ENCODE peak calls at places on chromosomes 11 and 22, in four cellular contexts. One of them, this sample, is unnamed.
A peak's percentile ranks its signal among the peaks of the same experiment; 100 is the strongest.

GRCh38 chr22:24760708-24761306 is 13.7 kb downstream of the PIWIL3 start:
- DNase-seq in foreskin fibroblast: no peak
- DNase-seq in IMR-90: no peak
- DNase-seq in colonic mucosa: no peak
- DNase-seq in this sample: no peak

GRCh38 chr11:71555508-71555907 is 7.3 kb downstream of the KRTAP5-9 start:
- DNase-seq in colonic mucosa: no peak
- DNase-seq in IMR-90: no peak
- DNase-seq in foreskin fibroblast: no peak
- DNase-seq in this sample: no peak

GRCh38 chr11:105821781-105822180 is 200.3 kb downstream of the MSANTD4 start:
- DNase-seq in foreskin fibroblast: no peak
- DNase-seq in IMR-90: no peak
- DNase-seq in colonic mucosa: no peak
- DNase-seq in this sample: no peak

GRCh38 chr11:12233602-12233925 is 123.2 kb downstream of the MICAL2 start:
- DNase-seq in colonic mucosa: no peak
- DNase-seq in IMR-90: no peak
- DNase-seq in foreskin fibroblast: no peak
- DNase-seq in this sample: no peak

GRCh38 chr11:12052676-12053605 is 44.5 kb upstream of the DKK3 start:
- DNase-seq in foreskin fibroblast: no peak
- DNase-seq in IMR-90: no peak
- DNase-seq in colonic mucosa: peak; percentile 16
- DNase-seq in this sample: no peak

GRCh38 chr11:6229911-6230310 is 4.5 kb downstream of the FHIP1B start:
- DNase-seq in colonic mucosa: peak; percentile 86
- DNase-seq in foreskin fibroblast: no peak
- DNase-seq in IMR-90: no peak
- DNase-seq in this sample: no peak

GRCh38 chr11:78344676-78345075 is 72.9 kb downstream of the GAB2 start:
- DNase-seq in IMR-90: no peak
- DNase-seq in colonic mucosa: no peak
- DNase-seq in foreskin fibroblast: no peak
- DNase-seq in this sample: no peak

GRCh38 chr11:4418403-4418802 is 24.9 kb upstream of the TRIM21 start:
- DNase-seq in foreskin fibroblast: no peak
- DNase-seq in colonic mucosa: no peak
- DNase-seq in IMR-90: no peak
- DNase-seq in this sample: no peak

GRCh38 chr11:30936476-30936875 is 350.3 kb upstream of the MPPED2 start:
- DNase-seq in IMR-90: peak; percentile 27
- DNase-seq in foreskin fibroblast: no peak
- DNase-seq in colonic mucosa: no peak
- DNase-seq in this sample: no peak

GRCh38 chr11:110031171-110031570 is 62.0 kb upstream of the ZC3H12C start:
- DNase-seq in IMR-90: peak; percentile 10
- DNase-seq in colonic mucosa: no peak
- DNase-seq in foreskin fibroblast: peak; percentile 4
- DNase-seq in this sample: no peak

GRCh38 chr11:47461876-47462275 is 12.9 kb upstream of the RAPSN start:
- DNase-seq in IMR-90: no peak
- DNase-seq in colonic mucosa: no peak
- DNase-seq in foreskin fibroblast: no peak
- DNase-seq in this sample: no peak

GRCh38 chr11:2122222-2122906 is 16.8 kb downstream of the IGF2 start:
- DNase-seq in IMR-90: peak; percentile 33
- DNase-seq in colonic mucosa: no peak
- DNase-seq in foreskin fibroblast: peak; percentile 69
- DNase-seq in this sample: peak; percentile 24

GRCh38 chr11:2537010-2537695 is 92.3 kb downstream of the KCNQ1 start:
- DNase-seq in colonic mucosa: no peak
- DNase-seq in foreskin fibroblast: no peak
- DNase-seq in IMR-90: no peak
- DNase-seq in this sample: no peak

GRCh38 chr22:24070553-24070952 is 59.4 kb downstream of the CABIN1 start:
- DNase-seq in IMR-90: no peak
- DNase-seq in colonic mucosa: no peak
- DNase-seq in foreskin fibroblast: no peak
- DNase-seq in this sample: no peak

GRCh38 chr11:107830915-107831540 is 27.6 kb downstream of the SLC35F2 start:
- DNase-seq in foreskin fibroblast: no peak
- DNase-seq in IMR-90: no peak
- DNase-seq in colonic mucosa: no peak
- DNase-seq in this sample: no peak

GRCh38 chr22:40603088-40603605 is 33.4 kb downstream of the MRTFA start:
- DNase-seq in IMR-90: peak; percentile 78
- DNase-seq in foreskin fibroblast: peak; percentile 73
- DNase-seq in colonic mucosa: no peak
- DNase-seq in this sample: no peak

GRCh38 chr11:13448876-13449275 is 14.1 kb downstream of the BTBD10 start:
- DNase-seq in foreskin fibroblast: peak; percentile 14
- DNase-seq in IMR-90: peak; percentile 41
- DNase-seq in colonic mucosa: no peak
- DNase-seq in this sample: no peak

GRCh38 chr22:26436903-26437515 is 7.9 kb downstream of the ASPHD2 start:
- DNase-seq in IMR-90: no peak
- DNase-seq in colonic mucosa: peak; percentile 81
- DNase-seq in foreskin fibroblast: no peak
- DNase-seq in this sample: no peak

GRCh38 chr11:47056261-47056915 is 119.8 kb downstream of the CSTPP1 start:
- DNase-seq in colonic mucosa: no peak
- DNase-seq in IMR-90: peak; percentile 94
- DNase-seq in foreskin fibroblast: peak; percentile 82
- DNase-seq in this sample: no peak

GRCh38 chr22:50547231-50547851 is 1.6 kb downstream of the KLHDC7B start:
- DNase-seq in foreskin fibroblast: no peak
- DNase-seq in IMR-90: no peak
- DNase-seq in colonic mucosa: no peak
- DNase-seq in this sample: no peak

GRCh38 chr11:133595998-133596590 is 63.8 kb upstream of the OPCML start:
- DNase-seq in foreskin fibroblast: no peak
- DNase-seq in IMR-90: no peak
- DNase-seq in colonic mucosa: no peak
- DNase-seq in this sample: no peak

GRCh38 chr11:79413258-79413657 is 27.6 kb downstream of the TENM4 start:
- DNase-seq in colonic mucosa: peak; percentile 63
- DNase-seq in IMR-90: peak; percentile 94
- DNase-seq in foreskin fibroblast: peak; percentile 96
- DNase-seq in this sample: peak; percentile 84

GRCh38 chr11:20274031-20274430 is 89.5 kb upstream of the HTATIP2 start:
- DNase-seq in IMR-90: no peak
- DNase-seq in colonic mucosa: no peak
- DNase-seq in foreskin fibroblast: no peak
- DNase-seq in this sample: no peak

GRCh38 chr11:635945-636510 is 1.0 kb upstream of the DRD4 start:
- DNase-seq in colonic mucosa: no peak
- DNase-seq in IMR-90: no peak
- DNase-seq in foreskin fibroblast: no peak
- DNase-seq in this sample: no peak

GRCh38 chr22:37244922-37245722 is 1.1 kb upstream of the RAC2 start:
- DNase-seq in foreskin fibroblast: no peak
- DNase-seq in IMR-90: no peak
- DNase-seq in colonic mucosa: no peak
- DNase-seq in this sample: no peak
- H3K4me3 ChIP-seq in foreskin fibroblast: no peak overlapping the region
- H3K4me3 ChIP-seq in IMR-90: no peak overlapping the region
- H3K4me3 ChIP-seq in colonic mucosa: no peak overlapping the region
- H3K4me3 ChIP-seq in this sample: no peak overlapping the region

DNA sequence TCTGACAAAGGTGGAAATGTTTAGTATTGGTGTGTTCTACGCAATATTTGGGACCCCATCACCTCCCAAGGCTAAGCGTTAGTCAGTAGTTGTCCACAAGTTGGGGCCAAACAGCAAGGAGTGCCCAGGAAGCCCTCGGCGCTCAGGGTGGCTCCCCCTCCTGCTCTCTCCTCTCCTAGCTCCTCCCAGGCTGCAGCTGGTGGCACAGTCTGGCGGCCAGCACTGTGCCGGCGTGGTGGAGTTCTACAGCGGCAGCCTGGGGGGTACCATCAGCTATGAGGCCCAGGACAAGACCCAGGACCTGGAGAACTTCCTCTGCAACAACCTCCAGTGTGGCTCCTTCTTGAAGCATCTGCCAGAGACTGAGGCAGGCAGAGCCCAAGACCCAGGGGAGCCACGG is 16.8 kb downstream of the CD5 start:
- DNase-seq in foreskin fibroblast: no peak
- DNase-seq in colonic mucosa: no peak
- DNase-seq in IMR-90: no peak
- DNase-seq in this sample: no peak
- TF ChIP-seq CTCF in foreskin fibroblast: no peak
- TF ChIP-seq CTCF in colonic mucosa: no peak
- TF ChIP-seq CTCF in IMR-90: no peak
- TF ChIP-seq CTCF in this sample: no peak

GRCh38 chr11:26231252-26231661 is 100.7 kb upstream of the ANO3 start:
- DNase-seq in colonic mucosa: no peak
- DNase-seq in foreskin fibroblast: peak; percentile 92
- DNase-seq in IMR-90: peak; percentile 94
- DNase-seq in this sample: peak; percentile 45
- H3K4me3 ChIP-seq in colonic mucosa: no peak overlapping the region
- H3K4me3 ChIP-seq in foreskin fibroblast: no peak overlapping the region
- H3K4me3 ChIP-seq in IMR-90: no peak overlapping the region
- H3K4me3 ChIP-seq in this sample: no peak overlapping the region

GRCh38 chr11:128098840-128099239 is 488.5 kb downstream of the ETS1 start:
- DNase-seq in IMR-90: no peak
- DNase-seq in foreskin fibroblast: no peak
- DNase-seq in colonic mucosa: no peak
- DNase-seq in this sample: no peak

GRCh38 chr11:128089962-128090361 is 497.4 kb downstream of the ETS1 start:
- DNase-seq in IMR-90: no peak
- DNase-seq in foreskin fibroblast: no peak
- DNase-seq in colonic mucosa: no peak
- DNase-seq in this sample: no peak

GRCh38 chr11:128093689-128094088 is 493.7 kb downstream of the ETS1 start:
- DNase-seq in colonic mucosa: no peak
- DNase-seq in foreskin fibroblast: no peak
- DNase-seq in IMR-90: no peak
- DNase-seq in this sample: no peak

DNA sequence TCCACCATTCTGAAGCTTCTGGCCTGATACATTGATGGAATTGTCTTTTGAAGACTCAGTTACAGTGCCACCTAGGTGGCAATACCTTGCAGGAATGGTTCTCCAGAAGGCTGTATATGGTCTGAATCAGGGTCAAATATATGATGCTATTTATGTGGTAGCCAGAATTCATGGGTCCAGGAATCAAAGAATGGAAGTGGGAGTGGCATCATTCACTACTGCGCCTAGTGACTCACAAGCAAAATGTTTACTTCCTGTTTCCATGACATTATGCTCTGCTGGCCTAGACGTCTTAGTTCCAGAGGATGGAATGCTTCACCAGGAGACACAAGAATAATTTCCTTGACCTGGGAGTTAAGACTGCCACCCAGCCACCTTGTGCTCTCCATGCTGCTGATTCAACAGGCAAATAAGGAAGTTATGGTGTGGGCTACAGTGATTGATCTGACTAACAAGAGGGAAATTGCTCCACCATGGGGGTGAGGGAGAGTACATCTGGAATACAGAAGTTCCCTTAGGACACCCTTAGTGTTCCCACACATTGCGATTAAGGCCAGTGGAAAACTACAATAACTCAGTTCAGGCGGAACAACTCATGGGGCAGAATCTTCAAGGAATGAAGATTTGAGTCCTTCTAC is 491.8 kb downstream of the ETS1 start:
- DNase-seq in foreskin fibroblast: peak; percentile 72
- DNase-seq in colonic mucosa: no peak
- DNase-seq in IMR-90: peak; percentile 76
- DNase-seq in this sample: peak; percentile 58
- TF ChIP-seq CTCF in foreskin fibroblast: no peak
- TF ChIP-seq CTCF in colonic mucosa: no peak
- TF ChIP-seq CTCF in IMR-90: no peak
- TF ChIP-seq CTCF in this sample: no peak

GRCh38 chr11:63940786-63941185 is 2.0 kb downstream of the NAA40 start:
- DNase-seq in foreskin fibroblast: no peak
- DNase-seq in colonic mucosa: no peak
- DNase-seq in IMR-90: no peak
- DNase-seq in this sample: no peak
- H3K4me3 ChIP-seq in foreskin fibroblast: no peak overlapping the region
- H3K4me3 ChIP-seq in colonic mucosa: no peak overlapping the region
- H3K4me3 ChIP-seq in IMR-90: no peak overlapping the region
- H3K4me3 ChIP-seq in this sample: no peak overlapping the region

DNA sequence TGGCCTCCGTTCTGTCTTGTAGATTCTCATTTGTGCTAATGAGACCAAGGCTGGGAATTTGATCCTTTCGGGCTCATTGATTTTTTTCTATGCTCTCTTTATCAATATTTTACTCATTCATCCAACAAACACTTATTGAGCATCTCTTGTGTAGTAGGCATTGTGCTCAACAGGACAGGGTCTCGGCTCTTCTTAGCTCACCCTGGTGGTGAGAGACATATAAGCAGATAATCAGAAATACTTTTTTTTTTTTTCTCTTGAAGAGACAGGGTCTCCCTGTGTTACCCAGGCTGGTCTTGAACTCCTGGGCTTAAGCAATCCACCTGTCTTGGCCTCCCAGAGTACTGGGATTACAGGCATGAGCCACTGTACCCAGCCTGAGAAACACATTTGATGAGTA is 48.0 kb upstream of the SLC5A1 start:
- DNase-seq in colonic mucosa: no peak
- DNase-seq in IMR-90: no peak
- DNase-seq in foreskin fibroblast: no peak
- DNase-seq in this sample: no peak
- TF ChIP-seq CTCF in colonic mucosa: no peak
- TF ChIP-seq CTCF in IMR-90: peak; percentile 4
- TF ChIP-seq CTCF in foreskin fibroblast: no peak
- TF ChIP-seq CTCF in this sample: no peak

GRCh38 chr11:117970400-117971024 is 15.7 kb upstream of the IL10RA start:
- DNase-seq in foreskin fibroblast: no peak
- DNase-seq in colonic mucosa: peak; percentile 62
- DNase-seq in IMR-90: no peak
- DNase-seq in this sample: no peak
- H3K4me3 ChIP-seq in foreskin fibroblast: no peak overlapping the region
- H3K4me3 ChIP-seq in colonic mucosa: no peak overlapping the region
- H3K4me3 ChIP-seq in IMR-90: no peak overlapping the region
- H3K4me3 ChIP-seq in this sample: no peak overlapping the region

DNA sequence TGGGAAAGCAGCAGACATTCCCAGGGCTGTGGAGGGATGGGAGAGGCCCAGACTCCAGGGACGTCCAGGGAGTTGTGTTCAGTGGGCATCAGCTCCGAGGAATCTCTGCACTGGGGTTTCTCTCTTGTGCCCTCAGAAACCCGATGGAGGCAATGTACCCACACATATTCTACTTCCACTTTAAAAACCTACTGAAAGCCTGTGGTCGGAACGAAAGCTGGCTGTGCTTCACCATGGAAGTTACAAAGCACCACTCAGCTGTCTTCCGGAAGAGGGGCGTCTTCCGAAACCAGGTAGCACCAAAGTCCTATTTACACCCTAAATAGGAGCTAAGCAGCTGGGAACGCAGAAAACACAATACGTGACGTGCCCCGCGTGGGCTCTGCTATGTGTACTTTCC is 8.3 kb downstream of the APOBEC3D start:
- DNase-seq in IMR-90: no peak
- DNase-seq in foreskin fibroblast: no peak
- DNase-seq in colonic mucosa: no peak
- DNase-seq in this sample: no peak
- TF ChIP-seq CTCF in IMR-90: no peak
- TF ChIP-seq CTCF in foreskin fibroblast: no peak
- TF ChIP-seq CTCF in colonic mucosa: no peak
- TF ChIP-seq CTCF in this sample: no peak

This sample was measured in AG04449.